ENCODE peak calls at places on chromosomes 11 and 22, in five cellular contexts. D, U, E, S and N are unnamed samples.

GRCh38 chr11:61793084-61793828 is 545 bp downstream of the FEN1 start:
- DNase-seq in E (no peak), U (no peak), D (no peak), S (no peak), N (no peak)

GRCh38 chr11:20250644-20251247 is 90.5 kb upstream of the DBX1 start:
- DNase-seq in S (no peak), U (no peak), D (no peak), E (no peak), N (no peak)

GRCh38 chr11:100203789-100204188 is 483.3 kb upstream of the ARHGAP42 start:
- DNase-seq in E (no peak), D (no peak), S (no peak), U (no peak), N (no peak)

GRCh38 chr22:44672632-44673031 is 29.4 kb upstream of the PRR5 start:
- DNase-seq in S (no peak), D (no peak), U (no peak), E (no peak), N (no peak)

GRCh38 chr11:75269896-75270295 is 29.3 kb downstream of the TPBGL start:
- DNase-seq in E (no peak), S (no peak), D (no peak), U (no peak), N (no peak)

GRCh38 chr11:88281317-88281712 is 56.2 kb downstream of the CTSC start:
- DNase-seq in D (no peak), E (no peak), U (no peak), S (no peak), N (no peak)

GRCh38 chr11:122344281-122344680 is 228.3 kb upstream of the BLID start:
- DNase-seq in D (no peak), U (peak; percentile 42), S (no peak), E (no peak), N (no peak)

GRCh38 chr11:78420796-78421209 is 3.2 kb upstream of the GAB2 start:
- DNase-seq in D (peak; percentile 26), U (no peak), S (no peak), E (no peak), N (no peak)

GRCh38 chr11:133082453-133082781 is 449.9 kb downstream of the OPCML start:
- DNase-seq in E (no peak), D (no peak), S (peak; percentile 59), U (no peak), N (peak; percentile 68)

GRCh38 chr11:86869966-86870570 is 69.7 kb downstream of the PRSS23 start:
- DNase-seq in E (peak; percentile 2), D (peak; percentile 5), S (peak; percentile 67), U (peak; percentile 12), N (peak; percentile 54)

GRCh38 chr11:111351374-111352081 is 27.5 kb downstream of the POU2AF1 start:
- DNase-seq in E (no peak), S (no peak), D (no peak), U (no peak), N (no peak)

GRCh38 chr11:86799680-86800075 is 664 bp upstream of the PRSS23 start:
- DNase-seq in S (peak; percentile 39), D (no peak), E (no peak), U (no peak), N (peak; percentile 52)